ENCODE peak calls at places on chromosome 22, in four cellular contexts. W is activated CD4-positive, alpha-beta T cell treated with anti-CD3 and anti-CD28 coated beads, Interleukin-2, amount 50 U/mL, for 4 hours; S is heart left ventricle; K is stimulated activated CD4-positive, alpha-beta T cell treated with anti-CD3 and anti-CD28 coated beads, Interleukin-15, amount 100 ng/mL, for 24 hours. C is an unnamed sample.
A peak's percentile ranks its signal among the peaks of the same experiment; 100 is the strongest.

GRCh38 chr22:31604137-31604705 is 57.8 kb downstream of the PISD start:
- DNase-seq in W (no peak), S (no peak), K (no peak), C (no peak)

GRCh38 chr22:18056161-18056666 is 21.6 kb upstream of the PEX26 start:
- DNase-seq in W (no peak), S (no peak), K (no peak), C (peak; percentile 56)

GRCh38 chr22:28923826-28924732 is 40.7 kb downstream of the ZNRF3 start:
- DNase-seq in W (no peak), S (no peak), K (no peak), C (no peak)

GRCh38 chr22:39679652-39680051 is 109.1 kb downstream of the CACNA1I start:
- DNase-seq in W (no peak), S (no peak), K (no peak), C (no peak)

GRCh38 chr22:38981005-38981658 is 1.0 kb upstream of the APOBEC3B start:
- DNase-seq in W (no peak), S (no peak), K (peak; percentile 27), C (no peak)

GRCh38 chr22:21790359-21790758 is 54.8 kb upstream of the YPEL1 start:
- DNase-seq in W (no peak), S (no peak), K (no peak), C (no peak)

GRCh38 chr22:31583861-31584485 is 78.0 kb downstream of the PISD start:
- DNase-seq in W (no peak), S (no peak), K (no peak), C (peak; percentile 73)

GRCh38 chr22:48740086-48740730 is 1087.5 kb downstream of the BRD1 start:
- DNase-seq in W (no peak), S (no peak), K (no peak), C (peak; percentile 34)

GRCh38 chr22:43128928-43129424 is 14.2 kb downstream of the MCAT start:
- DNase-seq in W (no peak), S (no peak), K (no peak), C (no peak)

GRCh38 chr22:19887251-19887985 is 32.7 kb upstream of the GNB1L start:
- DNase-seq in W (no peak), S (no peak), K (no peak), C (no peak)

GRCh38 chr22:36039125-36039524 is 10.5 kb upstream of the RBFOX2 start:
- DNase-seq in W (no peak), S (no peak), K (no peak), C (no peak)

GRCh38 chr22:39985383-39986045 is 9.2 kb upstream of the FAM83F start:
- DNase-seq in W (no peak), S (no peak), K (peak; percentile 32), C (no peak)

GRCh38 chr22:49797706-49798105 is 30.0 kb downstream of the BRD1 start:
- DNase-seq in W (no peak), S (no peak), K (no peak), C (no peak)

GRCh38 chr22:49303781-49304461 is 523.8 kb downstream of the BRD1 start:
- DNase-seq in W (no peak), S (peak; percentile 8), K (no peak), C (peak; percentile 36)

GRCh38 chr22:23240639-23241389 is 60.5 kb downstream of the BCR start:
- DNase-seq in W (peak; percentile 50), S (no peak), K (peak; percentile 54), C (no peak)

GRCh38 chr22:49861642-49862407 is 8.2 kb downstream of the ZBED4 start:
- DNase-seq in W (no peak), S (no peak), K (no peak), C (no peak)

GRCh38 chr22:31400023-31400397 is 606 bp downstream of the DRG1 start:
- DNase-seq in W (no peak), S (no peak), K (no peak), C (no peak)

GRCh38 chr22:23250424-23251363 is 70.4 kb downstream of the BCR start:
- DNase-seq in W (no peak), S (no peak), K (no peak), C (no peak)

GRCh38 chr22:32590556-32590955 is 115.9 kb downstream of the FBXO7 start:
- DNase-seq in W (no peak), S (no peak), K (no peak), C (peak; percentile 35)

C was measured in SJSA1.